ENCODE peak calls at places on chromosomes 2 and 18, in eight cellular contexts. Z is left ventricle myocardium inferior, Y is sigmoid colon, F is MM.1S, H is mesendoderm, T is heart right ventricle, U is right atrium auricular region, V is neural progenitor cell. J is an unnamed sample. For H3K4me1, the result is how much of the 10 kb centered on the place peaks cover.

GRCh38 chr2:67997528-67998267 is 65.1 kb downstream of the C1D start:
- DNase-seq in Z (no peak), Y (no peak), F (no peak), H (no peak), T (no peak), U (no peak), V (no peak), J (no peak)

GRCh38 chr2:165876712-165877111 is 76.9 kb downstream of the TTC21B start:
- DNase-seq in Z (no peak), Y (no peak), F (no peak), H (peak), T (no peak), U (no peak), V (no peak), J (no peak)

GRCh38 chr2:197345846-197346370 is 35.3 kb upstream of the ANKRD44 start:
- DNase-seq in Z (no peak), Y (no peak), F (no peak), H (no peak), T (no peak), U (no peak), V (no peak), J (peak)

GRCh38 chr18:48583568-48583967 is 44.7 kb downstream of the CTIF start:
- DNase-seq in Z (no peak), Y (no peak), F (no peak), H (no peak), T (no peak), U (no peak), V (no peak), J (no peak)

GRCh38 chr2:20539133-20539719 is 92.4 kb downstream of the RHOB start:
- DNase-seq in Z (no peak), Y (no peak), F (no peak), H (no peak), T (no peak), U (no peak), V (no peak), J (no peak)

GRCh38 chr2:199433204-199433832 is 24.4 kb downstream of the SATB2 start:
- DNase-seq in Z (no peak), Y (no peak), F (no peak), H (peak), T (no peak), U (no peak), V (peak), J (peak)

GRCh38 chr2:177406182-177406581 is 13.6 kb downstream of the AGPS start:
- DNase-seq in Z (no peak), Y (no peak), F (no peak), H (no peak), T (no peak), U (no peak), V (no peak), J (no peak)

GRCh38 chr18:7824970-7825369 is 257.9 kb downstream of the PTPRM start:
- DNase-seq in Z (peak), Y (no peak), F (no peak), H (no peak), T (peak), U (no peak), V (no peak), J (no peak)

GRCh38 chr2:10971855-10972348 is 60.2 kb downstream of the KCNF1 start:
- DNase-seq in Z (no peak), Y (no peak), F (no peak), H (no peak), T (no peak), U (no peak), V (peak), J (no peak)

GRCh38 chr2:145412155-145412554 is 892.2 kb upstream of the ZEB2 start:
- DNase-seq in Z (no peak), Y (no peak), F (peak), H (no peak), T (no peak), U (no peak), V (no peak), J (no peak)

GRCh38 chr2:85981579-85982247 is 92.9 kb upstream of the ST3GAL5 start:
- DNase-seq in Z (no peak), Y (no peak), F (no peak), H (no peak), T (no peak), U (peak), V (no peak), J (no peak)

GRCh38 chr2:42504364-42505230 is 10.8 kb upstream of the KCNG3 start:
- DNase-seq in Z (no peak), Y (peak), F (no peak), H (no peak), T (no peak), U (no peak), V (no peak), J (no peak)

GRCh38 chr2:128214251-128214650 is 104.4 kb downstream of the HS6ST1 start:
- DNase-seq in Z (no peak), Y (no peak), F (no peak), H (no peak), T (no peak), U (no peak), V (no peak), J (no peak)

GRCh38 chr2:128217671-128218070 is 101.0 kb downstream of the HS6ST1 start:
- DNase-seq in Z (no peak), Y (no peak), F (no peak), H (no peak), T (no peak), U (no peak), V (no peak), J (no peak)

GRCh38 chr2:128215897-128216645 is 102.6 kb downstream of the HS6ST1 start:
- DNase-seq in Z (no peak), Y (no peak), F (no peak), H (no peak), T (no peak), U (no peak), V (no peak), J (no peak)

GRCh38 chr2:128214866-128215460 is 103.7 kb downstream of the HS6ST1 start:
- DNase-seq in Z (no peak), Y (no peak), F (no peak), H (no peak), T (no peak), U (no peak), V (no peak), J (no peak)

DNA sequence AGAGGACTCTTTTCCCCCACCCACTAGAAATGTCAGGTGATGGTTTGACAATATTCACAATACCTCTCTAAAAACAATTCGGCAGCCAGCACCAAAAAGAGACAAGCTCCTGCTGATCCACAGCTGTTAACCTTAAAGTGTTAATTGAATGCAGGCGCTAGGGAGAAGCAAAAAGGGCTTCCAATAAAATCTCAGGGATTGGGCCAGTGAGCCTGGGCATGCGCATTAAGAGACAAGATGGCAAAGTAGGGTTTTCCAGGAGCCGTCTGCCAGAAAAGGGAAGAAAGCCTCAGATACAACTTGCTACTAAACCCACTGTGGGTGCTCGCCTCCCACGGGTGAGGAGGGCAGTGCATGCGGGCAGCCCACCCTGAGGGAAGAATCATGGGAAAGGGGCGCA is 98.8 kb downstream of the HS6ST1 start:
- DNase-seq in Z (no peak), Y (no peak), F (no peak), H (peak), T (no peak), U (no peak), V (no peak), J (peak)
- H3K4me1 ChIP-seq in Z (under half), Y (under half), F (under half), H (under half), T (under half), U (under half), V (under half), J (under half)

GRCh38 chr2:7436096-7436906 is 519.1 kb downstream of the RNF144A start:
- DNase-seq in Z (no peak), Y (peak), F (no peak), H (no peak), T (no peak), U (no peak), V (no peak), J (no peak)
- H3K27ac ChIP-seq in Z (no peak), Y (peak), F (no peak), H (no peak), T (no peak), U (no peak), V (no peak), J (no peak)

GRCh38 chr2:70089220-70089945 is 2.1 kb downstream of the PCBP1 start:
- DNase-seq in Z (peak), Y (peak), F (peak), H (peak), T (no peak), U (no peak), V (peak), J (peak)

GRCh38 chr2:70091364-70091763 is 4.1 kb downstream of the PCBP1 start:
- DNase-seq in Z (no peak), Y (no peak), F (no peak), H (no peak), T (no peak), U (no peak), V (no peak), J (no peak)

GRCh38 chr2:70089946-70090523 is 2.8 kb downstream of the PCBP1 start:
- DNase-seq in Z (no peak), Y (no peak), F (no peak), H (peak), T (no peak), U (no peak), V (peak), J (peak)

GRCh38 chr2:70090706-70091334 is 3.5 kb downstream of the PCBP1 start:
- DNase-seq in Z (no peak), Y (peak), F (no peak), H (no peak), T (no peak), U (no peak), V (no peak), J (no peak)

GRCh38 chr2:70091816-70092215 is 4.5 kb downstream of the PCBP1 start:
- DNase-seq in Z (no peak), Y (no peak), F (no peak), H (no peak), T (no peak), U (no peak), V (no peak), J (no peak)
- H3K4me1 ChIP-seq in Z (under half), Y (under half), F (under half), H (under half), T (under half), U (under half), V (under half), J (under half)

GRCh38 chr18:77110400-77110799 is 22.2 kb downstream of the MBP start:
- DNase-seq in Z (no peak), Y (no peak), F (no peak), H (no peak), T (no peak), U (no peak), V (no peak), J (no peak)

GRCh38 chr18:77107218-77107815 is 25.3 kb downstream of the MBP start:
- DNase-seq in Z (no peak), Y (no peak), F (no peak), H (no peak), T (no peak), U (peak), V (no peak), J (no peak)

GRCh38 chr18:77106331-77106730 is 26.3 kb downstream of the MBP start:
- DNase-seq in Z (no peak), Y (no peak), F (no peak), H (no peak), T (no peak), U (peak), V (no peak), J (no peak)

GRCh38 chr18:77108821-77109692 is 23.5 kb downstream of the MBP start:
- DNase-seq in Z (no peak), Y (no peak), F (no peak), H (no peak), T (no peak), U (peak), V (no peak), J (no peak)

GRCh38 chr18:77108001-77108692 is 24.4 kb downstream of the MBP start:
- DNase-seq in Z (no peak), Y (peak), F (peak), H (no peak), T (no peak), U (peak), V (peak), J (no peak)
- H3K27ac ChIP-seq in Z (peak), Y (peak), F (peak), H (no peak), T (peak), U (peak), V (no peak), J (no peak)

GRCh38 chr2:238029853-238030252 is 30.9 kb upstream of the SCLY start:
- DNase-seq in Z (no peak), Y (no peak), F (no peak), H (no peak), T (no peak), U (no peak), V (no peak), J (no peak)

GRCh38 chr2:238027591-238028415 is 33.0 kb upstream of the SCLY start:
- DNase-seq in Z (no peak), Y (no peak), F (no peak), H (no peak), T (no peak), U (no peak), V (no peak), J (peak)

GRCh38 chr2:238032755-238033337 is 28.0 kb upstream of the SCLY start:
- DNase-seq in Z (no peak), Y (no peak), F (peak), H (no peak), T (no peak), U (no peak), V (no peak), J (no peak)

GRCh38 chr2:238031749-238032148 is 29.1 kb upstream of the SCLY start:
- DNase-seq in Z (no peak), Y (no peak), F (no peak), H (no peak), T (no peak), U (no peak), V (no peak), J (no peak)

GRCh38 chr2:238030422-238031155 is 30.2 kb upstream of the SCLY start:
- DNase-seq in Z (no peak), Y (no peak), F (no peak), H (peak), T (no peak), U (no peak), V (no peak), J (no peak)
- H3K4me1 ChIP-seq in Z (under half), Y (under half), F (under half), H (under half), T (under half), U (under half), V (under half), J (under half)

GRCh38 chr2:33214857-33215256 is 261.6 kb upstream of the RASGRP3 start:
- DNase-seq in Z (no peak), Y (no peak), F (no peak), H (no peak), T (no peak), U (no peak), V (no peak), J (no peak)

GRCh38 chr2:33215299-33215698 is 261.1 kb upstream of the RASGRP3 start:
- DNase-seq in Z (peak), Y (peak), F (no peak), H (no peak), T (peak), U (peak), V (no peak), J (peak)

GRCh38 chr2:33215983-33216382 is 260.5 kb upstream of the RASGRP3 start:
- DNase-seq in Z (no peak), Y (no peak), F (no peak), H (no peak), T (no peak), U (no peak), V (no peak), J (no peak)

GRCh38 chr2:33217431-33217830 is 259.0 kb upstream of the RASGRP3 start:
- DNase-seq in Z (no peak), Y (no peak), F (no peak), H (peak), T (no peak), U (no peak), V (no peak), J (no peak)

GRCh38 chr2:33216508-33217182 is 259.8 kb upstream of the RASGRP3 start:
- DNase-seq in Z (peak), Y (peak), F (no peak), H (no peak), T (peak), U (peak), V (no peak), J (no peak)
- H3K27ac ChIP-seq in Z (peak), Y (peak), F (no peak), H (no peak), T (peak), U (peak), V (no peak), J (no peak)

GRCh38 chr2:187936228-187936627 is 355.4 kb upstream of the GULP1 start:
- DNase-seq in Z (no peak), Y (no peak), F (no peak), H (no peak), T (no peak), U (no peak), V (no peak), J (no peak)
- H3K4me1 ChIP-seq in Z (under half), Y (under half), F (under half), H (under half), T (under half), U (under half), V (under half), J (under half)

GRCh38 chr2:101230541-101230993 is 22.1 kb upstream of the CNOT11 start:
- DNase-seq in Z (no peak), Y (no peak), F (no peak), H (no peak), T (no peak), U (no peak), V (no peak), J (no peak)
- H3K27ac ChIP-seq in Z (no peak), Y (no peak), F (no peak), H (no peak), T (peak), U (peak), V (no peak), J (no peak)

DNA sequence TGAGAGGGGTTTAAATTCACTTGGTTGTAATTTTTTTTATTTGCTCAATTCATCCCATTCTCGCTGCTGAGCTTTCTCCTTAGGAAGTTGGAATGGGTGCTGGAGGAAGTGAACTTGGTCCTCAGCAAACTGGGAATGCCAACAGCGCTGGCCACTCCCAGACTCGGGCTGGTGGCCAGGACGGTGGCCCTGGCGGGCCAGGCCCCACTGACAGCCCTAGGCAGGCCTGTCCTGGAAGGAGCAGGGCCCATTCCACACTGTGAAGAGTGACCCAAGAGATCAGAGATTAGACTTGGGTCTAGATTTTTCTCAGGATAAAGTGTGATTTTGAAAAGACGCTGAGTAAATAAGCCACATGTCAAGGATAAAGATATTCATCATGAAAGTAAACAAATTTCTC is 132.7 kb downstream of the HDAC4 start:
- DNase-seq in Z (no peak), Y (peak), F (no peak), H (no peak), T (peak), U (no peak), V (no peak), J (no peak)
- H3K4me1 ChIP-seq in Z (half or more), Y (half or more), F (under half), H (under half), T (half or more), U (half or more), V (under half), J (under half)

GRCh38 chr2:174623690-174624089 is 26.1 kb upstream of the WIPF1 start:
- DNase-seq in Z (no peak), Y (no peak), F (no peak), H (no peak), T (no peak), U (no peak), V (no peak), J (no peak)

GRCh38 chr2:174617713-174618112 is 20.1 kb upstream of the WIPF1 start:
- DNase-seq in Z (no peak), Y (no peak), F (no peak), H (no peak), T (no peak), U (no peak), V (no peak), J (no peak)

GRCh38 chr2:174618179-174618578 is 20.6 kb upstream of the WIPF1 start:
- DNase-seq in Z (no peak), Y (no peak), F (no peak), H (no peak), T (no peak), U (no peak), V (no peak), J (no peak)

GRCh38 chr2:174623106-174623680 is 25.6 kb upstream of the WIPF1 start:
- DNase-seq in Z (no peak), Y (no peak), F (no peak), H (no peak), T (no peak), U (no peak), V (no peak), J (no peak)

DNA sequence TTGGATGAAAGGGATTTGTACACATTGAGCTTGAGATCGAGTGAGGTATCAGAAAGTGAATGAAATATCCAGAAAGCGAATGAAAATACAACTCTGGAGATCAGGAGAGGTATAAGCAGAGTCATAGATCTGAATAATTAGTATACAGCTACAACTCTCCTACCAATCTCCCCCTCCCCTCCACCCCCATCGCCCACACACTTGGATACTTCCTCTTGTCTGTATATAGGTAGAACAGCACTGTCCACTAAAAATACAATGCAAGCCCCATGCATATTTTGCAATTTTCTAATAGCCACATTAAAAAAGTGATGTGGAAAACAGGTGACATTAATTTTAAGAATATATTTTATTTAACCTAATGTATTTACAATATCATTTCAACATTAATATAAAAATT is 23.7 kb upstream of the WIPF1 start:
- DNase-seq in Z (no peak), Y (no peak), F (no peak), H (no peak), T (no peak), U (no peak), V (no peak), J (no peak)
- H3K27ac ChIP-seq in Z (no peak), Y (no peak), F (no peak), H (no peak), T (no peak), U (no peak), V (no peak), J (no peak)